ENCODE peak calls at places on chromosomes 6 and 20, in seven cellular contexts. V, F, L, I, R, H and T are unnamed samples.

GRCh38 chr6:69866351-69867074 is at the start of gene COL19A1:
- DNase-seq in V (peak; percentile 60), F (no peak), L (peak; percentile 11), I (peak; percentile 36), R (no peak), H (no peak), T (peak; percentile 18)

GRCh38 chr20:49381558-49382493 is 100.6 kb downstream of the KCNB1 start:
- DNase-seq in V (peak; percentile 69), F (peak; percentile 73), L (no peak), I (peak; percentile 23), R (no peak), H (peak; percentile 95), T (no peak)

GRCh38 chr6:135060076-135060475 is 5.5 kb upstream of the HBS1L start:
- DNase-seq in V (no peak), F (no peak), L (no peak), I (no peak), R (no peak), H (no peak), T (no peak)

GRCh38 chr20:32155017-32155965 is 45.8 kb downstream of the TM9SF4 start:
- DNase-seq in V (peak; percentile 94), F (peak; percentile 67), L (no peak), I (peak; percentile 85), R (peak; percentile 49), H (peak; percentile 55), T (peak; percentile 8)

GRCh38 chr20:1478566-1478965 is 11.9 kb upstream of the NSFL1C start:
- DNase-seq in V (no peak), F (no peak), L (no peak), I (no peak), R (no peak), H (no peak), T (no peak)

GRCh38 chr20:50635676-50636600 is 55.4 kb downstream of the RIPOR3 start:
- DNase-seq in V (peak; percentile 83), F (peak; percentile 55), L (peak; percentile 50), I (peak; percentile 96), R (peak; percentile 31), H (peak; percentile 37), T (peak; percentile 33)

GRCh38 chr20:49400410-49400809 is 82.1 kb downstream of the KCNB1 start:
- DNase-seq in V (no peak), F (peak; percentile 33), L (no peak), I (no peak), R (no peak), H (no peak), T (no peak)

GRCh38 chr6:20444786-20445271 is 43.1 kb downstream of the E2F3 start:
- DNase-seq in V (no peak), F (no peak), L (no peak), I (peak; percentile 23), R (no peak), H (no peak), T (no peak)

GRCh38 chr20:64080013-64080812 is at the start of gene OPRL1:
- DNase-seq in V (no peak), F (no peak), L (no peak), I (no peak), R (no peak), H (no peak), T (peak; percentile 35)